ENCODE peak calls at places on chromosomes 16 and 17, in six cellular contexts. U is A549, B is AG10803, Q is nephron progenitor cell, S is mucosa of descending colon, Z is activated B cell treated with CpG ODN at 0.5 μM for 24 hours. O is an unnamed sample.

GRCh38 chr16:66250686-66251405 is 115.6 kb upstream of the CDH5 start:
- DNase-seq in Z (no peak), S (peak), B (peak), Q (no peak), U (no peak), O (no peak)

GRCh38 chr17:64741038-64741641 is 79.0 kb upstream of the SMURF2 start:
- DNase-seq in Q (no peak), B (peak), U (no peak), Z (no peak), S (no peak), O (no peak)

GRCh38 chr16:81261049-81261648 is 22.7 kb downstream of the BCO1 start:
- DNase-seq in U (peak), Z (no peak), S (no peak), B (peak), Q (no peak), O (no peak)

GRCh38 chr17:737561-738113 is 5.2 kb downstream of the TLCD3A start:
- DNase-seq in S (no peak), B (no peak), Q (no peak), U (no peak), Z (no peak), O (no peak)

GRCh38 chr16:4947722-4948503 is 10.2 kb upstream of the SEC14L5 start:
- DNase-seq in Z (no peak), B (no peak), Q (no peak), S (no peak), U (no peak), O (peak)

GRCh38 chr16:55552621-55553020 is 13.9 kb upstream of the CAPNS2 start:
- DNase-seq in U (no peak), Z (no peak), Q (no peak), B (peak), S (no peak), O (no peak)

GRCh38 chr17:56681561-56682266 is 88.2 kb downstream of the NOG start:
- DNase-seq in Q (no peak), B (peak), S (no peak), Z (no peak), U (no peak), O (no peak)

GRCh38 chr16:87279094-87279658 is 38.0 kb downstream of the C16orf95 start:
- DNase-seq in Q (no peak), Z (no peak), U (no peak), S (no peak), B (no peak), O (no peak)

GRCh38 chr16:84182680-84183571 is 3.9 kb downstream of the TAF1C start:
- DNase-seq in Z (no peak), S (no peak), B (no peak), U (no peak), Q (no peak), O (no peak)

GRCh38 chr16:63302841-63303240 is 1266.6 kb upstream of the CDH8 start:
- DNase-seq in U (no peak), B (no peak), Z (no peak), Q (no peak), S (no peak), O (no peak)

GRCh38 chr16:89143911-89144675 is 27.5 kb upstream of the CDH15 start:
- DNase-seq in Q (no peak), Z (no peak), B (peak), S (peak), U (no peak), O (no peak)

GRCh38 chr16:65532218-65532617 is 410.4 kb upstream of the CDH11 start:
- DNase-seq in Z (no peak), Q (no peak), B (no peak), S (no peak), U (no peak), O (no peak)

GRCh38 chr17:38667099-38667786 is 7.5 kb downstream of the EPOP start:
- DNase-seq in Q (peak), Z (peak), S (no peak), U (peak), B (peak), O (peak)

GRCh38 chr17:49965522-49965905 is 3.5 kb upstream of the DLX4 start:
- DNase-seq in Z (no peak), B (no peak), Q (no peak), S (no peak), U (no peak), O (no peak)

GRCh38 chr16:87076950-87077749 is 240.0 kb downstream of the C16orf95 start:
- DNase-seq in Z (no peak), B (peak), U (peak), Q (peak), S (no peak), O (no peak)

DNA sequence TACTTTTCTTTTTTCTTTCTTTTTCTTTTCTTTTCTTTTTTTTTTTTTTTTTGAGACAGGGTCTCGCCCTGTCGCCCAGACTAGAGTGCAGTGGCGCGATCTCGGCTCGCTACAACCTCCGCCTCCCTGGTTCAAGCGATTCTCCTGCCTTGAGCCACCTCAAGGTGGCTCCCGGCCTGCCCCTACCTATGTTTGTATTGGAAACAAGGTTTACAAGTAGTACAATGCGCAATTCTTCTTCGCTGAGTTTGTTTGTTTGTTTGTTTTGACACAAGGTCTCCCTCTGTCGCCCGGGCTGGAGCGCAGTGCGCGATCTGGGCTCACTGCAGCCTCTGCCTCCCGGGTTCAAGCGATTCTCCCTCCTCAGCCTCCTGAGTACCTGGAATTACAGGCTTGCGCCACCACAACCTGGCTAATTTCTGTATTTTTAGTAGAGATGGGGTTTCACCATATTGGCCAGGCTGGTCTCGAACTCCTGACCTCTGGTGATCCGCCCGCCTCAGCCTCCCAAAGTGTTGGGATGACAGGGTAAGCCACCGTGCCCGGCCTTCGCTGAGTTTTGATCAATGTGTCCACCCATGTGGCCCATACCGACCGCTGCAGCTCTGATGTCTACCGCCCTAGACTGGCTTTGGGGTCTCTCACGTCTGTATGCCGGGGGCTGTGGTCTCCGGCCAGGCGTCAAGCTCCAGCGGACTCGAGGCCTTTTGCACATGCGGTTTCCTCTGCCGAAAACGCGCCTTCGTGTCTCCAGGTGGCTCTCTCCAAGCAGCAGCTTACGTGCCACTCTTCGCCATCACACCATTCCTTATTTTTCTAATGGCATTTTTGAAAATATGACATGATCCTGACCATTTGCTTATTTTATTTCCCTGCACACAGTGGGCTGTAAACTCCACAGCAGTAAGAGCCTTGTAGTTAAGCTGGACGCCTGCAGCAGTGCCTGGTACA is 1.1 kb upstream of the YBX2 start:
- DNase-seq in S (no peak), U (no peak), Q (no peak), Z (no peak), B (no peak), O (no peak)
- TF ChIP-seq CTCF in S (no peak), U (no peak), Q (no peak), Z (no peak), B (no peak), O (no peak)

DNA sequence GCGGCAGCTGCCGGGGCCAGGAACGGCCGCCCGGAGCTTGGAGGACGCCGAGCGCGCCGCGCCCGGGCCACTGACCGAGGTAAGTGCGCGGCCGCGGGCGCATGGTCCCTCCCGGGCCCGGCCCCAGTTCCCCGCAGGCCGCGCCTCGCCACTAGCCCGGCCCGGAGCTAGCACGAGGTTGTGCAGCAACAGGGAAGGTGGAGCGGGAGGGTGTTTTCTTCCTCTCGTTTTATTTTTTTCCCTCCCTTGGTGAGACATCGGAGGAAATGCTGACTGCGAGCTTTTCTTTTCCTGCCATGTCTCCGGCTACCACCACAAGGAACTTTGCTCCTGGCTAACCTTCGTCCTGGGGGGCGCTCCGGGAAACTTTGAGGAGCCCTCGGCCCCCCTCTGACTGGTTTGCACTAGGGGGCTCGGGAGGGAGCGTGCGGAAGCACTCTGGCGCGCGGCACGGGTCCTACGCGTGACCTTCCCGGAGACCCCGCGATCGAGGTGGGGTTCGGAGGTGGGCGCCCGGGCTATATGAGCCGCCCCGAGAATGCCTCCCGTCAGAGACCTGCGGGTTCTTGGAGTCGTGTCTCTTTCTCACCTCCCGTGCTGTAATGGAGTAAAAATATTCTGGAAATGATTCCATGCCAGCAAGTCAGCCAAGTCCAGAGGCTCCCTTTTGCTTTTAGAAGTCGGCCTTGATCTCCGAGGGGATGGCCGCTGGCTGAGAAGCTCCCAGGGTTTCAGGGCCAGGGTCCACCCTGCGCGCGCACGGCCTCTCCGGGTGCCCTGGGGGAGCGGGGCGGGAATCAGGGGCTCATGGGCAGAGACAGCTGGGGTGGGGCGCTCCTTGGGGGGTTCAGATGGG is 906 bp downstream of the KCNJ12 start:
- DNase-seq in U (peak), B (peak), S (no peak), Q (peak), Z (no peak), O (peak)
- TF ChIP-seq CTCF in U (no peak), B (no peak), S (no peak), Q (no peak), Z (no peak), O (no peak)

DNA sequence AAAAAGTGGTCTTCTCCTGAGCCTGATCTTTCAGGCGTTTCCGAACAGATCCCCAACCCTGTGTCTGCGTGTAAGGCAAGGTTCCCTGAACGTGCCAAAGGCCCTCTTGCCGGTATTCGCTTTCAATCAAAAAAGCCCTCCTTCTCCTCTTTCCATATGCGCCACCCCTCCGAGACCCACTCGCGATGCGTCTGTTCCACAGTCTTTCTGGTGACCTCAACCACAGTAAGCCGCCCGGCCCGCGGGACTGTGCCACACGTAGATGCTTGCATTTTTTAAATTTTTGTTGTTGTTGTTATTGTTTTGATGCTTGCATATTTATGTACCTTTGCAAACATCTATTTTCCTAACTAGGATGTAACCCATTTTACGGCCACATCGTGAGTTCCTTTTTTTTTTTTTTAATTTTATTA is 607 bp upstream of the PRPSAP1 start:
- DNase-seq in Q (no peak), Z (no peak), U (no peak), B (no peak), S (peak), O (no peak)
- TF ChIP-seq CTCF in Q (no peak), Z (no peak), U (no peak), B (no peak), S (no peak), O (no peak)

DNA sequence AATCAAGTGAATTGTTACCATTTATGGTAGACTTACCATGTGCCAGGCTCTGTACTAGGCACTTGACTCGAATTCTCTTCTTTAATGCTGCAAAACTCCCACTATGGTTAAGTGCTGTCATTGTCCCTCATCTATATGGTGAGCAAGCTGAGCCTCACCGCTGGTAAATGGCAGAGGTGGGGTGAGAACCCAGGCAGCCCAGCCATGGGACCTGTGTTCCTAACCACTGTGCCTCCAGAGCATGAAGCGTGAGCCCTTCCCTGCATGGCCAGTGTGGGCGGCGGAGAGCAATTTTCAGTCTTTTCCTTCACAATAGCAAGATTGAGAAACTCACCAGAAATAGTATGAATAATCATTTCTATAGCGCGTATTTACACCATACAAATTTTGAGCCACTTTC is 9.1 kb downstream of the BFAR start:
- DNase-seq in Z (no peak), S (no peak), Q (no peak), U (no peak), B (no peak), O (no peak)
- TF ChIP-seq CTCF in Z (no peak), S (no peak), Q (no peak), U (no peak), B (no peak), O (no peak)

GRCh38 chr17:2474371-2474770 is 37.3 kb downstream of the METTL16 start:
- DNase-seq in Q (no peak), U (no peak), B (no peak), S (no peak), Z (no peak), O (no peak)

GRCh38 chr17:2475056-2475455 is 36.6 kb downstream of the METTL16 start:
- DNase-seq in U (no peak), Z (no peak), S (no peak), Q (no peak), B (no peak), O (no peak)

GRCh38 chr17:2482218-2482617 is 29.5 kb downstream of the METTL16 start:
- DNase-seq in U (no peak), Q (no peak), Z (no peak), S (no peak), B (no peak), O (no peak)

GRCh38 chr17:2481760-2482159 is 29.9 kb downstream of the METTL16 start:
- DNase-seq in S (no peak), U (no peak), B (no peak), Q (no peak), Z (no peak), O (no peak)

GRCh38 chr17:2478446-2478845 is 33.2 kb downstream of the METTL16 start:
- DNase-seq in Z (no peak), U (no peak), Q (no peak), B (no peak), S (no peak), O (no peak)
- TF ChIP-seq CTCF in Z (no peak), U (no peak), Q (no peak), B (no peak), S (no peak), O (no peak)

O was measured in D721Med.